ENCODE peak calls at places on chromosomes 4 and X, in eight cellular contexts. Q is NCI-H1417; L is M059J; X is progenitor cell of endocrine pancreas; T is substantia nigra; C is CD8-positive, alpha-beta memory T cell; H is GM13977; Z is HFFc6. N is an unnamed sample.

GRCh38 chr4:25608644-25609043 is 47.0 kb upstream of the SLC34A2 start:
- DNase-seq in Q (no peak), H (no peak), L (no peak), T (no peak), C (no peak), Z (no peak), X (no peak), N (no peak)

GRCh38 chrX:1109580-1110119 is 102.8 kb downstream of the CRLF2 start:
- DNase-seq in T (no peak), Q (no peak), Z (no peak), C (no peak), H (no peak), L (no peak), X (no peak), N (no peak)

GRCh38 chr4:80138556-80139538 is 58.5 kb upstream of the PRDM8 start:
- DNase-seq in Z (peak), X (no peak), T (no peak), C (peak), H (peak), Q (no peak), L (peak), N (peak)

GRCh38 chr4:26936284-26937065 is 75.8 kb downstream of the STIM2 start:
- DNase-seq in H (no peak), L (peak), X (no peak), T (no peak), Q (no peak), C (no peak), Z (no peak), N (no peak)

GRCh38 chr4:153485374-153485773 is 19.2 kb downstream of the TMEM131L start:
- DNase-seq in L (no peak), C (no peak), Z (no peak), H (no peak), Q (no peak), T (no peak), X (no peak), N (no peak)

GRCh38 chrX:136147320-136147901 is at the start of gene FHL1:
- DNase-seq in C (peak), H (peak), X (no peak), T (peak), Q (peak), Z (no peak), L (peak), N (no peak)

GRCh38 chr4:127622923-127623754 is 9.6 kb upstream of the INTU start:
- DNase-seq in C (no peak), L (peak), Z (no peak), T (peak), Q (peak), X (peak), H (no peak), N (no peak)

GRCh38 chr4:128776794-128777216 is 32.7 kb upstream of the JADE1 start:
- DNase-seq in H (no peak), C (no peak), Q (peak), Z (peak), L (peak), T (no peak), X (no peak), N (peak)

GRCh38 chrX:9291666-9292065 is 173.2 kb upstream of the TBL1X start:
- DNase-seq in T (no peak), H (no peak), X (peak), C (no peak), L (no peak), Z (no peak), Q (peak), N (no peak)

GRCh38 chrX:153662266-153662665 is 11.3 kb downstream of the PNCK start:
- DNase-seq in X (peak), L (no peak), Q (no peak), T (peak), Z (no peak), C (peak), H (no peak), N (no peak)

GRCh38 chr4:15479089-15479912 is 9.6 kb downstream of the CC2D2A start:
- DNase-seq in X (peak), C (no peak), L (peak), T (peak), Q (peak), Z (peak), H (peak), N (peak)

GRCh38 chr4:8250167-8250566 is 19.4 kb upstream of the HTRA3 start:
- DNase-seq in H (no peak), C (no peak), Z (no peak), X (no peak), L (no peak), Q (no peak), T (no peak), N (no peak)

GRCh38 chrX:131901581-131901980 is 121.5 kb upstream of the STK26 start:
- DNase-seq in L (no peak), Q (no peak), T (no peak), C (no peak), Z (no peak), H (no peak), X (no peak), N (no peak)

GRCh38 chrX:24396930-24397277 is 36.5 kb downstream of the SUPT20HL1 start:
- DNase-seq in Q (no peak), C (no peak), Z (no peak), H (no peak), T (no peak), L (no peak), X (no peak), N (no peak)

GRCh38 chr4:128384765-128385164 is 97.2 kb upstream of the PGRMC2 start:
- DNase-seq in C (no peak), Z (no peak), T (no peak), H (no peak), Q (no peak), X (no peak), L (no peak), N (no peak)

GRCh38 chr4:24802648-24803047 is 7.3 kb downstream of the SOD3 start:
- DNase-seq in C (no peak), T (no peak), L (no peak), X (no peak), Q (no peak), Z (no peak), H (no peak), N (no peak)

GRCh38 chrX:118066867-118067515 is 49.6 kb downstream of the KLHL13 start:
- DNase-seq in Q (no peak), T (no peak), L (no peak), X (no peak), H (no peak), Z (no peak), C (no peak), N (no peak)

GRCh38 chr4:99759346-99759984 is 57.2 kb upstream of the DAPP1 start:
- DNase-seq in C (no peak), L (no peak), T (no peak), Z (no peak), Q (no peak), H (no peak), X (no peak), N (no peak)

N was measured in GM04503.